ENCODE peak calls at places on chromosomes 13 and 19, in four cellular contexts. One of them, this sample, is unnamed.

GRCh38 chr13:112325941-112326645 is 50.1 kb upstream of the SPACA7 start:
- DNase-seq in foreskin fibroblast: peak
- DNase-seq in skeletal muscle cell: no peak
- DNase-seq in breast epithelium: no peak
- DNase-seq in this sample: no peak

GRCh38 chr19:6774821-6775707 is 2.6 kb downstream of the VAV1 start:
- DNase-seq in breast epithelium: no peak
- DNase-seq in skeletal muscle cell: no peak
- DNase-seq in foreskin fibroblast: no peak
- DNase-seq in this sample: no peak

GRCh38 chr13:51768378-51768921 is 35.5 kb downstream of the DHRS12 start:
- DNase-seq in skeletal muscle cell: no peak
- DNase-seq in foreskin fibroblast: no peak
- DNase-seq in breast epithelium: no peak
- DNase-seq in this sample: no peak

GRCh38 chr13:46607768-46608553 is 55.0 kb downstream of the LRCH1 start:
- DNase-seq in foreskin fibroblast: no peak
- DNase-seq in breast epithelium: no peak
- DNase-seq in skeletal muscle cell: no peak
- DNase-seq in this sample: no peak

GRCh38 chr19:31372245-31372781 is 23.1 kb upstream of the TSHZ3 start:
- DNase-seq in skeletal muscle cell: no peak
- DNase-seq in breast epithelium: no peak
- DNase-seq in foreskin fibroblast: no peak
- DNase-seq in this sample: no peak

GRCh38 chr13:112723771-112724170 is 33.9 kb downstream of the ATP11A start:
- DNase-seq in breast epithelium: no peak
- DNase-seq in foreskin fibroblast: no peak
- DNase-seq in skeletal muscle cell: no peak
- DNase-seq in this sample: no peak

GRCh38 chr19:34193876-34194275 is 21.6 kb downstream of the LSM14A start:
- DNase-seq in foreskin fibroblast: no peak
- DNase-seq in breast epithelium: no peak
- DNase-seq in skeletal muscle cell: no peak
- DNase-seq in this sample: no peak

GRCh38 chr19:13212759-13213330 is 62.6 kb downstream of the IER2 start:
- DNase-seq in breast epithelium: peak
- DNase-seq in foreskin fibroblast: peak
- DNase-seq in skeletal muscle cell: no peak
- DNase-seq in this sample: no peak

GRCh38 chr19:6828698-6829633 is 56.5 kb downstream of the VAV1 start:
- DNase-seq in breast epithelium: no peak
- DNase-seq in foreskin fibroblast: no peak
- DNase-seq in skeletal muscle cell: no peak
- DNase-seq in this sample: no peak

GRCh38 chr13:50435011-50435410 is 408.5 kb downstream of the DLEU7 start:
- DNase-seq in foreskin fibroblast: no peak
- DNase-seq in skeletal muscle cell: no peak
- DNase-seq in breast epithelium: no peak
- DNase-seq in this sample: no peak

GRCh38 chr13:59112375-59112774 is 1051.4 kb downstream of the DIAPH3 start:
- DNase-seq in breast epithelium: no peak
- DNase-seq in foreskin fibroblast: peak
- DNase-seq in skeletal muscle cell: peak
- DNase-seq in this sample: no peak

GRCh38 chr13:27534108-27534975 is 84.0 kb upstream of the MTIF3 start:
- DNase-seq in breast epithelium: no peak
- DNase-seq in foreskin fibroblast: no peak
- DNase-seq in skeletal muscle cell: no peak
- DNase-seq in this sample: no peak

GRCh38 chr13:49956131-49956530 is 20.0 kb upstream of the SPRYD7 start:
- DNase-seq in skeletal muscle cell: no peak
- DNase-seq in foreskin fibroblast: no peak
- DNase-seq in breast epithelium: no peak
- DNase-seq in this sample: no peak

GRCh38 chr13:25701304-25701703 is 329.5 kb downstream of the ATP8A2 start:
- DNase-seq in skeletal muscle cell: no peak
- DNase-seq in foreskin fibroblast: no peak
- DNase-seq in breast epithelium: no peak
- DNase-seq in this sample: no peak

GRCh38 chr13:97239943-97240788 is 18.0 kb downstream of the MBNL2 start:
- DNase-seq in breast epithelium: no peak
- DNase-seq in foreskin fibroblast: no peak
- DNase-seq in skeletal muscle cell: no peak
- DNase-seq in this sample: no peak

GRCh38 chr19:33622809-33623511 is 1.2 kb downstream of the CHST8 start:
- DNase-seq in breast epithelium: no peak
- DNase-seq in skeletal muscle cell: no peak
- DNase-seq in foreskin fibroblast: no peak
- DNase-seq in this sample: no peak

GRCh38 chr19:48512504-48513288 is 1.1 kb upstream of the LMTK3 start:
- DNase-seq in skeletal muscle cell: no peak
- DNase-seq in breast epithelium: no peak
- DNase-seq in foreskin fibroblast: no peak
- DNase-seq in this sample: no peak

GRCh38 chr19:30608471-30608870 is 236.3 kb downstream of the ZNF536 start:
- DNase-seq in skeletal muscle cell: no peak
- DNase-seq in breast epithelium: no peak
- DNase-seq in foreskin fibroblast: no peak
- DNase-seq in this sample: no peak

DNA sequence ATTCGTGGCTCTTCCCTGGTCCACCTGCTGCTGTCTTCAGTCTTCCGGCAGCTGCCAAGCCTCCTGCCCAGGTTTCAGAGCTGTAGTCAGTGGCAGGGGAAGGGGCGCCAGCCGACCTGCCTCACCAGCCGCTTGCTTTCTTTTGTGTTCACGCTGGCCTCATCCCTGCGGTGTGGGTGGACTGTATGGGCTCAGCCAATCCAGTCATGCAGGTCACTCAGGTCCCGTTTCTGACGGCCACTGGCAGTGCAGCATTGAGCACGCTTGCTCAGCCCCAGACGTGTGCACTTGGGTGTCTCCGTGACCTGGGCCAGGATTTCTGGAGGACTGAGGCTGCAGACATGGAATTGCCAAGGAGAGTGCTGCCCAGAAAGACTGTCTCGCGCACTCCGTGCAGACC is 26.0 kb downstream of the AP1M1 start:
- DNase-seq in foreskin fibroblast: no peak
- DNase-seq in breast epithelium: no peak
- DNase-seq in skeletal muscle cell: no peak
- DNase-seq in this sample: no peak
- H3K4me3 ChIP-seq in foreskin fibroblast: no peak
- H3K4me3 ChIP-seq in breast epithelium: no peak
- H3K4me3 ChIP-seq in skeletal muscle cell: no peak
- H3K4me3 ChIP-seq in this sample: no peak

GRCh38 chr19:2294377-2295335 is 12.7 kb upstream of the PEAK3 start:
- DNase-seq in breast epithelium: no peak
- DNase-seq in foreskin fibroblast: peak
- DNase-seq in skeletal muscle cell: peak
- DNase-seq in this sample: peak
- H3K4me3 ChIP-seq in breast epithelium: peak
- H3K4me3 ChIP-seq in foreskin fibroblast: no peak
- H3K4me3 ChIP-seq in skeletal muscle cell: no peak
- H3K4me3 ChIP-seq in this sample: peak

GRCh38 chr19:40801449-40802299 is 2.7 kb downstream of the EGLN2 start:
- DNase-seq in foreskin fibroblast: no peak
- DNase-seq in breast epithelium: no peak
- DNase-seq in skeletal muscle cell: no peak
- DNase-seq in this sample: no peak

GRCh38 chr19:40802300-40803169 is 3.5 kb downstream of the EGLN2 start:
- DNase-seq in foreskin fibroblast: no peak
- DNase-seq in breast epithelium: no peak
- DNase-seq in skeletal muscle cell: no peak
- DNase-seq in this sample: no peak

GRCh38 chr19:40800339-40800996 is 1.5 kb downstream of the EGLN2 start:
- DNase-seq in skeletal muscle cell: no peak
- DNase-seq in foreskin fibroblast: no peak
- DNase-seq in breast epithelium: no peak
- DNase-seq in this sample: no peak

GRCh38 chr19:40799558-40800338 is 757 bp downstream of the EGLN2 start:
- DNase-seq in skeletal muscle cell: no peak
- DNase-seq in foreskin fibroblast: no peak
- DNase-seq in breast epithelium: no peak
- DNase-seq in this sample: no peak

GRCh38 chr19:40800997-40801377 is 2.0 kb downstream of the EGLN2 start:
- DNase-seq in foreskin fibroblast: no peak
- DNase-seq in breast epithelium: no peak
- DNase-seq in skeletal muscle cell: no peak
- DNase-seq in this sample: no peak
- H3K4me3 ChIP-seq in foreskin fibroblast: peak
- H3K4me3 ChIP-seq in breast epithelium: peak
- H3K4me3 ChIP-seq in skeletal muscle cell: peak
- H3K4me3 ChIP-seq in this sample: peak

GRCh38 chr19:55636723-55637122 is 4.1 kb upstream of the ZNF580 start:
- DNase-seq in breast epithelium: no peak
- DNase-seq in skeletal muscle cell: no peak
- DNase-seq in foreskin fibroblast: no peak
- DNase-seq in this sample: no peak
- H3K4me3 ChIP-seq in breast epithelium: peak
- H3K4me3 ChIP-seq in skeletal muscle cell: no peak
- H3K4me3 ChIP-seq in foreskin fibroblast: peak
- H3K4me3 ChIP-seq in this sample: no peak

DNA sequence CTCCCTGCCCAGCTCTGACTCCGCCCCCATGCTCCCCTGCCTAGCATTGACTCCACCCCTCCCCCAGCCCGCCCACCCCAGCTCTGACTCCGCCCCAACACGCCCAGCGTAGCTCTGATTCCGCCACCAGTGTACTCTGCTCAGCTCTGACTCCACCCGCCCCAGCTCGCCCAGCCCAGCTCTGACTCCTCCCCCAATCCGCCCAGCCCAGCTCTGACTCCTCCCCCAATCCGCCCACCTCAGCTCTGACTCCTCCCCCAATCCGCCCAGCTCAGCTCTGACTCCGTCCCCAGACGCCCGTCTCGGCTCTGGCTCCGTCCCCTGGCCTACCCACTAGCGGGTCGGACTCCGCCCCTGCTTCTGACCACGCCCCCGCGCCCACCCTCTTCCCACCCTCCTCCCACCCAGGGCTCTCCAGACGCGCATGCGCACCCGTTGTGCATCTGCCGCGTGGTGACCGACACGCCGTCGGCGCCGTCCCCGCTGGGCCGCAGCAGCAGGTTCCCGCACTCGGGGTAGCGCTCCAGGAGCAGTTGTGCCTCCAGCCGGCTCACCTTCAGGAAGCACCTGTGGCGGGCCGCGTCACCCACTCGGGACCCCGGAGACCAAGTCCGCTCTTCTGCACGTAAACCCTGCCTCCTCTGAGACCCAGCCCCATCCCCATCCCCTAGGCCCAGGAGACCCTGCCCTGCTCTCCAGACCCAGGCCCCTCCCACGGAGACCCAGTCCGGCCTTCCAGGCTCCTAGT is 10.2 kb downstream of the STAP2 start:
- DNase-seq in breast epithelium: peak
- DNase-seq in skeletal muscle cell: peak
- DNase-seq in foreskin fibroblast: peak
- DNase-seq in this sample: no peak
- H3K4me3 ChIP-seq in breast epithelium: peak
- H3K4me3 ChIP-seq in skeletal muscle cell: peak
- H3K4me3 ChIP-seq in foreskin fibroblast: peak
- H3K4me3 ChIP-seq in this sample: peak

GRCh38 chr19:18790566-18791314 is at the start of gene COMP:
- DNase-seq in breast epithelium: no peak
- DNase-seq in skeletal muscle cell: no peak
- DNase-seq in foreskin fibroblast: no peak
- DNase-seq in this sample: no peak
- H3K4me3 ChIP-seq in breast epithelium: peak
- H3K4me3 ChIP-seq in skeletal muscle cell: no peak
- H3K4me3 ChIP-seq in foreskin fibroblast: peak
- H3K4me3 ChIP-seq in this sample: peak

This sample was measured in AG09309.